ENCODE peak calls at places on chromosomes 5 and 9, in nine cellular contexts. M is left ventricle myocardium superior; W is aorta; Y is left lung; A is activated CD4-positive, CD25-positive, alpha-beta regulatory T cell treated with anti-CD3 and anti-CD28 coated beads, Interleukin-2, amount 50 U/mL, for 24 hours; E is pancreas; J is activated naive CD4-positive, alpha-beta T cell treated with anti-CD3 and anti-CD28 coated beads, Interleukin-2, amount 50 U/mL, for 72 hours; N is activated CD8-positive, alpha-beta T cell treated with anti-CD3 and anti-CD28 coated beads for 36 hours; L is activated T-cell treated with anti-CD3 and anti-CD28 coated beads, Interleukin-2, amount 50 U/mL, for 72 hours. B is an unnamed sample.

GRCh38 chr9:83473488-83473971 is 64.7 kb downstream of the FRMD3 start:
- ATAC-seq in M (no peak), W (no peak), Y (peak), A (peak), E (peak), J (peak), N (peak), L (peak), B (peak)

GRCh38 chr5:158744680-158745079 is 355.0 kb downstream of the EBF1 start:
- ATAC-seq in M (no peak), W (no peak), Y (no peak), A (no peak), E (no peak), J (no peak), N (no peak), L (no peak), B (no peak)

GRCh38 chr9:112396416-112396815 is 16.5 kb downstream of the HSDL2 start:
- ATAC-seq in M (no peak), W (no peak), Y (no peak), A (no peak), E (no peak), J (no peak), N (no peak), L (no peak), B (no peak)

GRCh38 chr9:126293522-126293889 is 33.1 kb upstream of the MVB12B start:
- ATAC-seq in M (no peak), W (no peak), Y (no peak), A (no peak), E (no peak), J (no peak), N (no peak), L (no peak), B (no peak)

GRCh38 chr5:40383719-40384651 is 295.7 kb upstream of the PTGER4 start:
- ATAC-seq in M (no peak), W (no peak), Y (no peak), A (peak), E (no peak), J (peak), N (peak), L (peak), B (peak)

GRCh38 chr9:129624947-129625346 is 1.0 kb upstream of the NTMT1 start:
- ATAC-seq in M (no peak), W (no peak), Y (peak), A (peak), E (peak), J (peak), N (peak), L (peak), B (peak)

GRCh38 chr5:80072103-80073073 is 37.2 kb downstream of the THBS4 start:
- ATAC-seq in M (no peak), W (no peak), Y (no peak), A (no peak), E (no peak), J (no peak), N (no peak), L (no peak), B (no peak)

GRCh38 chr5:163309850-163310365 is 127.5 kb upstream of the CCNG1 start:
- ATAC-seq in M (no peak), W (no peak), Y (peak), A (no peak), E (peak), J (no peak), N (no peak), L (no peak), B (no peak)

GRCh38 chr9:7147136-7148090 is 389.6 kb downstream of the KDM4C start:
- ATAC-seq in M (peak), W (peak), Y (no peak), A (no peak), E (no peak), J (no peak), N (no peak), L (no peak), B (no peak)

GRCh38 chr5:95996904-95997751 is 35.5 kb upstream of the ELL2 start:
- ATAC-seq in M (no peak), W (no peak), Y (no peak), A (no peak), E (peak), J (no peak), N (no peak), L (no peak), B (peak)

GRCh38 chr5:143733635-143734341 is 78.2 kb upstream of the HMHB1 start:
- ATAC-seq in M (peak), W (no peak), Y (peak), A (no peak), E (no peak), J (no peak), N (no peak), L (no peak), B (no peak)

B was measured in activated T-helper 17 cell treated with anti-CD3 and anti-CD28 coated beads, Interleukin-2, amount 50 U/mL, for 72 hours.